ENCODE peak calls at places on chromosomes 6 and 20, in nine cellular contexts. K is HCT116; X is tibial artery; D is heart right ventricle; N is aorta; H is stomach; J is naive thymus-derived CD4-positive, alpha-beta T cell; M is upper lobe of right lung; I is mesenchymal stem cell. G is an unnamed sample.

GRCh38 chr20:2640899-2641298 is 11.5 kb upstream of the NOP56 start:
- DNase-seq in X (no peak), D (no peak), N (no peak), M (no peak), K (no peak), I (no peak), J (no peak), H (no peak), G (no peak)

GRCh38 chr6:107976267-107976783 is 18.3 kb upstream of the SEC63 start:
- DNase-seq in D (no peak), M (no peak), I (no peak), J (no peak), N (no peak), H (no peak), X (no peak), K (no peak), G (no peak)

GRCh38 chr6:127420558-127420957 is 38.6 kb downstream of the KIAA0408 start:
- DNase-seq in I (peak; percentile 95), J (peak; percentile 27), N (peak; percentile 80), H (peak; percentile 63), D (peak; percentile 43), K (peak; percentile 88), X (peak; percentile 67), M (no peak), G (peak; percentile 83)

GRCh38 chr6:157599191-157599590 is 218.2 kb downstream of the ZDHHC14 start:
- DNase-seq in K (no peak), H (no peak), N (no peak), D (no peak), I (no peak), M (no peak), X (no peak), J (no peak), G (no peak)

GRCh38 chr6:104956663-104957294 is at the start of gene LIN28B:
- DNase-seq in D (no peak), J (no peak), K (no peak), N (no peak), I (peak; percentile 76), X (no peak), M (no peak), H (no peak), G (no peak)

GRCh38 chr20:7859371-7859802 is 80.9 kb downstream of the HAO1 start:
- DNase-seq in J (no peak), M (no peak), D (peak; percentile 46), K (no peak), N (no peak), I (peak; percentile 77), X (no peak), H (no peak), G (peak; percentile 54)

GRCh38 chr6:105642708-105643107 is 239.8 kb upstream of the PREP start:
- DNase-seq in N (no peak), D (no peak), H (no peak), X (no peak), J (no peak), I (peak; percentile 17), M (no peak), K (no peak), G (peak; percentile 8)

GRCh38 chr6:153001767-153002612 is 519 bp downstream of the MTRF1L start:
- DNase-seq in I (peak; percentile 52), J (peak; percentile 8), M (no peak), D (peak; percentile 4), K (no peak), H (no peak), X (no peak), N (no peak), G (no peak)

GRCh38 chr20:8464368-8464767 is 332.3 kb downstream of the PLCB1 start:
- DNase-seq in K (peak; percentile 7), M (no peak), J (no peak), I (no peak), X (no peak), D (no peak), N (no peak), H (peak; percentile 48), G (peak; percentile 28)

GRCh38 chr20:53513168-53513488 is 80.5 kb downstream of the ZNF217 start:
- DNase-seq in K (no peak), M (no peak), N (no peak), J (no peak), H (no peak), X (no peak), I (no peak), D (no peak), G (no peak)

GRCh38 chr6:107419747-107420146 is 39.6 kb downstream of the PDSS2 start:
- DNase-seq in I (peak; percentile 45), M (no peak), D (no peak), J (no peak), X (no peak), N (no peak), K (no peak), H (no peak), G (no peak)

GRCh38 chr20:34385464-34385863 is 22.4 kb downstream of the ITCH start:
- DNase-seq in J (no peak), H (no peak), K (no peak), X (no peak), M (no peak), I (no peak), N (no peak), D (no peak), G (no peak)

GRCh38 chr6:152070556-152070955 is 263.1 kb downstream of the ESR1 start:
- DNase-seq in I (no peak), J (no peak), M (no peak), X (no peak), K (no peak), D (no peak), N (no peak), H (no peak), G (no peak)

GRCh38 chr6:47603995-47604394 is 94.4 kb upstream of the ADGRF4 start:
- DNase-seq in N (no peak), H (no peak), M (no peak), K (no peak), X (no peak), D (no peak), I (no peak), J (no peak), G (no peak)

GRCh38 chr20:20527661-20528060 is 159.8 kb downstream of the INSM1 start:
- DNase-seq in D (no peak), H (no peak), K (no peak), J (no peak), M (no peak), N (no peak), X (no peak), I (no peak), G (no peak)

GRCh38 chr6:35415065-35415880 is 36.9 kb upstream of the FANCE start:
- DNase-seq in D (peak; percentile 78), H (peak; percentile 86), I (peak; percentile 90), N (peak; percentile 76), J (no peak), K (no peak), M (peak; percentile 77), X (peak; percentile 64), G (peak; percentile 84)

GRCh38 chr6:166619912-166620311 is 7.1 kb downstream of the RPS6KA2 start:
- DNase-seq in D (peak; percentile 31), N (peak; percentile 71), X (no peak), M (no peak), I (peak; percentile 88), K (no peak), H (peak; percentile 38), J (no peak), G (peak; percentile 95)

GRCh38 chr6:145562771-145563615 is 172.3 kb downstream of the EPM2A start:
- DNase-seq in J (no peak), K (no peak), M (no peak), N (no peak), X (no peak), H (no peak), I (no peak), D (no peak), G (no peak)

GRCh38 chr20:50039706-50040431 is 57.1 kb downstream of the SNAI1 start:
- DNase-seq in I (no peak), D (no peak), X (no peak), H (no peak), J (no peak), N (no peak), M (no peak), K (no peak), G (no peak)

GRCh38 chr6:113821445-113821844 is 35.7 kb upstream of the MARCKS start:
- DNase-seq in X (no peak), D (no peak), N (no peak), M (no peak), H (no peak), J (no peak), I (no peak), K (no peak), G (no peak)

GRCh38 chr20:10671221-10671849 is 2.5 kb downstream of the JAG1 start:
- DNase-seq in J (no peak), H (peak; percentile 74), I (peak; percentile 92), X (peak; percentile 94), M (peak; percentile 89), D (peak; percentile 85), N (peak; percentile 92), K (no peak), G (peak; percentile 92)

GRCh38 chr6:51411726-51412125 is 593.1 kb downstream of the TFAP2B start:
- DNase-seq in I (no peak), D (no peak), M (no peak), J (no peak), N (no peak), K (no peak), H (no peak), X (no peak), G (no peak)

GRCh38 chr20:56205350-56205749 is 43.2 kb upstream of the MC3R start:
- DNase-seq in D (no peak), K (no peak), H (no peak), I (no peak), M (no peak), N (no peak), X (no peak), J (no peak), G (no peak)
- H3K9me3 ChIP-seq in D (peaks cover 4% of the 10 kb centered on the region), K (peaks cover 6% of the 10 kb centered on the region), H (peaks cover 6% of the 10 kb centered on the region), I (peaks cover 8% of the 10 kb centered on the region), M (peaks cover 5% of the 10 kb centered on the region), N (peaks cover 4% of the 10 kb centered on the region), X (no peaks in the 10 kb centered on the region), J (no peaks in the 10 kb centered on the region), G (peaks cover 2% of the 10 kb centered on the region)

DNA sequence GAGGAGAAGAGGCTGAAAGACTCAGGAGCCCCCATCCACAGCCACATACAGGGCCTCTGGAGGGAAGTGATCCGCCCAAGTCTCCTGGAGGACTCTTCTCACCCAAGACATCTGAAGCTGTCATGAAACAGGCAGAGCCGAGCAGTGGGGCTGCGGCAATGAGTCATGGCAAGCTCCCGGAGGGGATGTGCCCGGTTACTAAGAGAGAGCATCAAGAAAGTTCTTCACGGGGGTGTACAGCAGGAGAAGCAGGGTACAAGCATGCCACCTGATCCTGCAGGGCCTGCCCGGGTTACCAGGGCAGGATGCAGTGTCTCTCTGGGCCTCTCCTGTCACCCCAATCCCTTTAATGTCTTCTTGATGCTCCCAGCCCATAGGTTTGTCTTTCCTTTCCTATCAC is 21.1 kb downstream of the TRIM26 start:
- DNase-seq in H (no peak), J (no peak), X (no peak), N (no peak), K (no peak), D (no peak), M (no peak), I (peak; percentile 36), G (no peak)
- H3K36me3 ChIP-seq in H (peaks cover 94% of the 10 kb centered on the region), J (peaks cover 13% of the 10 kb centered on the region), X (peaks cover 83% of the 10 kb centered on the region), N (peaks cover 12% of the 10 kb centered on the region), K (peaks cover 15% of the 10 kb centered on the region), D (no peaks in the 10 kb centered on the region), M (peaks cover 91% of the 10 kb centered on the region), I (peaks cover 53% of the 10 kb centered on the region), G (peaks cover 4% of the 10 kb centered on the region)

GRCh38 chr20:25057234-25058050 is 497 bp downstream of the ACSS1 start:
- DNase-seq in K (no peak), H (peak; percentile 86), M (peak; percentile 93), I (peak; percentile 47), N (peak; percentile 89), D (peak; percentile 84), J (peak; percentile 69), X (peak; percentile 80), G (peak; percentile 22)
- H3K27me3 ChIP-seq in K (peaks cover 25% of the 10 kb centered on the region), H (no peaks in the 10 kb centered on the region), M (no peaks in the 10 kb centered on the region), I (peaks cover 42% of the 10 kb centered on the region), N (no peaks in the 10 kb centered on the region), D (no peaks in the 10 kb centered on the region), J (no peaks in the 10 kb centered on the region), X (no peaks in the 10 kb centered on the region), G (no peaks in the 10 kb centered on the region)

GRCh38 chr6:19369770-19370169 is 467.4 kb upstream of the ID4 start:
- DNase-seq in J (no peak), N (no peak), M (no peak), X (no peak), D (no peak), I (no peak), K (no peak), H (no peak), G (no peak)
- H3K9me3 ChIP-seq in J (no peaks in the 10 kb centered on the region), N (no peaks in the 10 kb centered on the region), M (no peaks in the 10 kb centered on the region), X (no peaks in the 10 kb centered on the region), D (no peaks in the 10 kb centered on the region), I (peaks cover 11% of the 10 kb centered on the region), K (no peaks in the 10 kb centered on the region), H (no peaks in the 10 kb centered on the region), G (no peaks in the 10 kb centered on the region)

G was measured in MG63.